ENCODE peak calls at places on chromosomes 6 and 20, in five cellular contexts. Y, S, N, D and T are unnamed samples.

GRCh38 chr6:82877213-82878195 is 188.1 kb downstream of the UBE3D start:
- DNase-seq in Y (no peak), N (no peak), S (no peak), D (no peak), T (peak; percentile 19)

GRCh38 chr6:105892577-105893262 is 193.4 kb upstream of the PRDM1 start:
- DNase-seq in S (no peak), Y (peak; percentile 38), D (peak; percentile 20), N (peak; percentile 74), T (no peak)

GRCh38 chr6:54070025-54070424 is 41.2 kb upstream of the MLIP start:
- DNase-seq in S (no peak), N (no peak), D (no peak), Y (no peak), T (no peak)

GRCh38 chr6:8029243-8029870 is 34.8 kb downstream of the BLOC1S5 start:
- DNase-seq in Y (no peak), N (no peak), S (peak; percentile 4), D (no peak), T (no peak)

GRCh38 chr20:49078310-49078709 is 32.2 kb downstream of the CSE1L start:
- DNase-seq in N (no peak), S (no peak), Y (no peak), D (no peak), T (no peak)

GRCh38 chr20:49675368-49676151 is 38.1 kb downstream of the B4GALT5 start:
- DNase-seq in D (no peak), S (peak; percentile 86), N (peak; percentile 86), Y (peak; percentile 89), T (no peak)

GRCh38 chr20:46674253-46675083 is 14.8 kb downstream of the TP53RK start:
- DNase-seq in D (no peak), S (no peak), N (no peak), Y (peak; percentile 100), T (no peak)

GRCh38 chr6:134363323-134364039 is 45.6 kb upstream of the SGK1 start:
- DNase-seq in S (peak; percentile 75), D (no peak), Y (no peak), N (no peak), T (no peak)

GRCh38 chr6:2665169-2666070 is 85.3 kb downstream of the MYLK4 start:
- DNase-seq in S (no peak), D (no peak), N (no peak), Y (no peak), T (no peak)

GRCh38 chr6:124742971-124743370 is 219.3 kb upstream of the RNF217 start:
- DNase-seq in D (no peak), N (no peak), Y (no peak), S (no peak), T (no peak)

GRCh38 chr6:124743420-124743819 is 218.8 kb upstream of the RNF217 start:
- DNase-seq in S (no peak), D (no peak), N (no peak), Y (no peak), T (no peak)

GRCh38 chr6:124753001-124753400 is 209.2 kb upstream of the RNF217 start:
- DNase-seq in S (no peak), D (no peak), Y (no peak), N (no peak), T (no peak)

GRCh38 chr6:124741341-124741740 is 220.9 kb upstream of the RNF217 start:
- DNase-seq in Y (no peak), S (no peak), D (no peak), N (no peak), T (no peak)

DNA sequence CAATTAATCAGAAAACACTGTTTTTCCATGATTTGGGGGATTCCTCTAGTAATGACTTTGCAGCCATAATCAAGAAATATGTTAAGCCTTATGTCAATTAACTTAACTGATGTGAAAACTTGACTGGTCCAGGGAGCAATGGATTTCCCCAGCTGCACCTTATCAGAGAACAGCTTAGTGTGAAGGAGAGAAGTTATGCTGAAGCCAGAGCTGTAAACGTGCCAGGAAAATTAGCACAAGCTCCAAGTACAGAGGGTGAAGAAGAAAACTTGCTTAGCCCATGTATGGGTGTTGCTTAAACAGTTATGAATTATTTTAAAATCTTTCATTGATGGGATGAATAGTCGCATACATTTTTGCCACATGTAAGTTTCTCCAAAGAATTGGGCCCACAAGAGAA is 214.9 kb upstream of the RNF217 start:
- DNase-seq in S (no peak), N (no peak), Y (no peak), D (no peak), T (no peak)
- TF ChIP-seq REST in S (no peak), N (no peak), Y (no peak), D (no peak), T (no peak)

GRCh38 chr20:41170386-41171105 is 33.2 kb downstream of the PLCG1 start:
- DNase-seq in S (no peak), N (no peak), Y (no peak), D (no peak), T (no peak)

GRCh38 chr20:41171736-41172295 is 34.5 kb downstream of the PLCG1 start:
- DNase-seq in S (no peak), Y (no peak), N (no peak), D (no peak), T (no peak)

GRCh38 chr20:41169184-41169690 is 31.9 kb downstream of the PLCG1 start:
- DNase-seq in N (no peak), S (no peak), D (no peak), Y (no peak), T (no peak)

GRCh38 chr20:41168281-41169183 is 31.2 kb downstream of the PLCG1 start:
- DNase-seq in Y (no peak), N (no peak), D (no peak), S (no peak), T (no peak)

DNA sequence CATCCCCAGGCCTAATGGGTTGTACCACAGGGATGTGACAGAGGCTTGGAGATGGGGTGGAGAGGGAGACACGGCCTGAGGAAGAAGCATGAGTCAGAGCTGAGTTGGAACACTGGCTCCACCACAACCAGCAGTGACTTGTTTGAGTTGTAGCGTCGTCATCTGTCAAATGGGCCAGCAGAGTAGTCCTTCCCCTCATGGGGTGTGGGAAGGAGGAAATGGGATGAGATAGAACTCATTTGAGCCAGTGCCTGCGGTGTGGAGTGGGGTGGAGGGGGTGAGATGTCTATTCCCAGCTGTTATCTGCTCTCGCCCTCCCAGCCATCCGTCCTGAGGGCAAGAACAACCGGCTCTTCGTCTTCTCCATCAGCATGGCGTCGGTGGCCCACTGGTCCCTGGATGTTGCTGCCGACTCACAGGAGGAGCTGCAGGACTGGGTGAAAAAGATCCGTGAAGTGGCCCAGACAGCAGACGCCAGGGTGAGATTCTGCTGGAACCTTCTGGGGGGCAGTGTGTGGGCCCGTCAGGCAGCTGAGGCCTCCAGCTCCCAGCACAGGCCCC is 32.5 kb downstream of the PLCG1 start:
- DNase-seq in S (no peak), D (no peak), Y (no peak), N (no peak), T (no peak)
- TF ChIP-seq CHD2 in S (no peak), D (no peak), Y (no peak), N (no peak), T (no peak)

DNA sequence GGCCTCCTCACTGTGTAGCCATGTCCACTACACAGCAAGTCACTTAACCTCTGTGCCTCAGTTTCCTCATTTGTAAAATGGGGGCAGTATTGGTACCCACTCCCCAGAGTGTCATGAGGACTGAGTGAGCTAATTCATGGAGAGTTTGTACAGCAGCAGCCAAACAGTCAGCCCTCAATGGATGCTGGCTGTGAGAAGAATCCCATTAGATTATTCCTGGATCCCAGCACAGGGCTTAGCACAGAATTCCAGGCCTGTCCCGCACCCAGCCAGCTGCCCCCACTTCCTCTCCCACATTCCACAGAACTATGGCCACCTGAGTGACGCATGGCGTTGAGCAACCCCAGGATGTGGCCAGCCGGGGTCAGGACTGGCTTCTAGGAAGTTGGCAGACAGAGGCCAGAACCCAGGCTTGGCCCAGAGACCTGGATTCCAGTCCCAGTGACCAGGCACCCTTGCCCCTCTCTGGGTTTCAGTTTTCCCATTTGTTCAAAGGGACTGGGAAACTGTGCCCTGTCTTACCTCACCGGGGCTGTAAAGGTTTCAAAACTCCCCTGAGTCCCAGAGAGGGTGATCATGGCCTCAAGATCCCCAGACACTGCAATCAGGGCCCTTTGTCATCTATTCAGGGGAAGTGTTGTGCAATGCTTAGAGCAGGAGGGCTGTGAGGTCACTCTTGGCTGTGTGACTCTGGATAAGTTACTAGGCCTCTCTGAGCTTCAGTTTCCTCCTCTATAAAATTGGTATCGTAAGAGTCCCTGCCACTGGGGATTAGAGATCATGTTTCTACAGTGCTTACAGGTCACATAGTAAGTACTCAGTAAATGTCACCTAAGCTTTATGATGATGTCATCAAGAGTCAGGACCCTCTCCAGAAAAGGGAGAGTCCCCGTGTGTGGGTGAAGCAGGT is 3.0 kb upstream of the TGM2 start:
- DNase-seq in D (no peak), Y (peak; percentile 92), S (peak; percentile 91), N (no peak), T (no peak)
- TF ChIP-seq RFX5 in D (no peak), Y (no peak), S (no peak), N (no peak), T (no peak)

GRCh38 chr6:136103101-136103688 is 146.9 kb downstream of the MTFR2 start:
- DNase-seq in Y (no peak), D (no peak), N (no peak), S (no peak), T (no peak)

GRCh38 chr6:136108591-136108990 is 141.5 kb downstream of the MTFR2 start:
- DNase-seq in S (no peak), D (no peak), Y (no peak), N (no peak), T (no peak)

GRCh38 chr6:136104556-136104955 is 145.6 kb downstream of the MTFR2 start:
- DNase-seq in Y (no peak), D (no peak), S (no peak), N (no peak), T (no peak)

DNA sequence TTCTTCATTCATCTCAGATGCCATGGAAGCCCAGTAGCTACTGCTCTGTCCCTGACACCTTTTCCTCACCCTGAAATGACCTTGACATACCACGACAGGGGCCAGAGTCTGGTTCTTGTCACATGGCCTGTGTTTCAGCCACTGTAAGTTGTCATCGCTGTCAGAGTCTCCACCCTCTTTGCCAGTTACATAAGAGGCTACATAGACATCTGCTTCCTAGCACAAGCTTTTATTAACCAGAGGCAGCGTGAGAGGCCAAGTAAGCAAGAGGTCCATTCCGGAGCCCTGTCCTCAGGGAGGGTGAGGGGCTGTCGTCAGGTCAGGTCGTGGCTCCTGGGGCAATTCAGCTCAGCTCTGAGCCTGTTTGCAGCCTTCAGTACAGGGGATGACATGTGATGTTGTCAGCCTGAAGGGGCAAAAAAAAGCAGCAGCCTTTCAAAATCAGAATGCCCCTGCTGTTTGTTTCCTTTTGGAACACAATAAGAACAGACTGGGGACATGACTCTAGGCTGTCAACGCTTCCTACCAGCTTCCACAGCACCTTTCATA is 146.3 kb downstream of the MTFR2 start:
- DNase-seq in D (no peak), S (no peak), N (no peak), Y (peak; percentile 38), T (peak; percentile 48)
- TF ChIP-seq REST in D (no peak), S (no peak), N (no peak), Y (no peak), T (no peak)

DNA sequence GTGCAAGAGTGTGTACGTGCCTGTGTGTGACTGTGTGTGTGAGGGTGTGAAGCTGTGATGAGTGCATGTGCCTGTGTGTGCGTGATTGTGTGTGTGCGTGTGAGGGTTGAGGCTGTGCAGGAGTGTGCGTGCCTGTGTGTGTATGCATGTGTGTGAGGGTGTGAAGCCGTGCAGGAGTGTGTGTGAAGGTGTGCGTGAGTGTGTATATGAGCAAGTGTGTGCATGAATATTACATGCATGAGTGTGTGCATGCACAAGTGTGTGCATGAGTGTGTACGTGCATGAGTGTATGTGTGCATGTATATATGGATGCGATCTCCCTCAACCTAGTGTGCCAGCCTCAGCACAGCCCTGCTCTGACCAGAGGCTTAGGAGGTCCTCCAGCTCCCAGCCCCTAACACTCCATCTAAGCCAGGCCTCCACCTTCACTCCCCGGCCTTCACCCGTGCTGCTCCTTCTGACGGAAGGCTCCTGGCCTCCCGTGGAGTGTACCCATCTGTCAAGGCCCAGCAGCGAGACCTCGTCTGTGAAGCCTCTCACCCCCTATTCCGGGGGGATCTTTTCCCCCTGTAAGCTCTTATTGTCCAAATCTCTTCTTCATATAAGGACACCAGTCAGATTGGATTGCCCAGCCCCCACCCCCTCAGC is 19.9 kb upstream of the PHACTR3 start:
- DNase-seq in Y (no peak), D (no peak), N (no peak), S (no peak), T (no peak)
- TF ChIP-seq CHD2 in Y (no peak), D (no peak), N (no peak), S (no peak), T (no peak)